ENCODE peak calls at places on chromosome 20, in eight cellular contexts. P, A, K, S, G, Q, F and Z are unnamed samples. For H3K27me3 and H3K36me3, the result is how much of the 10 kb centered on the place peaks cover.

GRCh38 chr20:54107600-54108393 is 37.4 kb upstream of the BCAS1 start:
- DNase-seq in P (no peak), A (no peak), K (no peak), S (no peak), G (no peak), Q (no peak), F (no peak), Z (no peak)

GRCh38 chr20:43938932-43939761 is 24.5 kb downstream of the TOX2 start:
- DNase-seq in P (peak), A (peak), K (peak), S (no peak), G (peak), Q (peak), F (no peak), Z (peak)

GRCh38 chr20:61430228-61430624 is 178.2 kb downstream of the CDH4 start:
- DNase-seq in P (no peak), A (no peak), K (no peak), S (no peak), G (no peak), Q (no peak), F (no peak), Z (no peak)

GRCh38 chr20:11375966-11376365 is 541.7 kb upstream of the BTBD3 start:
- DNase-seq in P (no peak), A (no peak), K (no peak), S (no peak), G (no peak), Q (no peak), F (no peak), Z (no peak)

GRCh38 chr20:60242836-60243520 is 284.8 kb downstream of the CDH26 start:
- DNase-seq in P (peak), A (no peak), K (no peak), S (no peak), G (no peak), Q (no peak), F (no peak), Z (no peak)

GRCh38 chr20:61734733-61735502 is 330.8 kb downstream of the TAF4 start:
- DNase-seq in P (no peak), A (peak), K (no peak), S (no peak), G (no peak), Q (no peak), F (no peak), Z (no peak)

GRCh38 chr20:33516882-33517281 is 27.0 kb downstream of the CBFA2T2 start:
- DNase-seq in P (no peak), A (no peak), K (peak), S (no peak), G (no peak), Q (no peak), F (no peak), Z (no peak)

GRCh38 chr20:38498909-38499308 is 26.3 kb downstream of the RALGAPB start:
- DNase-seq in P (peak), A (no peak), K (no peak), S (no peak), G (no peak), Q (no peak), F (no peak), Z (no peak)

GRCh38 chr20:14477125-14477524 is 139.7 kb upstream of the FLRT3 start:
- DNase-seq in P (peak), A (no peak), K (no peak), S (no peak), G (no peak), Q (no peak), F (no peak), Z (no peak)

GRCh38 chr20:6513586-6513985 is 253.9 kb upstream of the BMP2 start:
- DNase-seq in P (no peak), A (no peak), K (no peak), S (no peak), G (no peak), Q (no peak), F (no peak), Z (no peak)

GRCh38 chr20:31740208-31740607 is 1.1 kb downstream of the TPX2 start:
- DNase-seq in P (peak), A (no peak), K (peak), S (no peak), G (no peak), Q (no peak), F (no peak), Z (no peak)

GRCh38 chr20:56343861-56344381 is 14.9 kb upstream of the FAM210B start:
- DNase-seq in P (peak), A (no peak), K (peak), S (no peak), G (no peak), Q (peak), F (peak), Z (no peak)

GRCh38 chr20:61436674-61437279 is 184.7 kb downstream of the CDH4 start:
- DNase-seq in P (peak), A (no peak), K (no peak), S (no peak), G (no peak), Q (no peak), F (peak), Z (no peak)

GRCh38 chr20:36203861-36204260 is 32.4 kb upstream of the AAR2 start:
- DNase-seq in P (no peak), A (no peak), K (no peak), S (no peak), G (no peak), Q (no peak), F (no peak), Z (no peak)

GRCh38 chr20:17225891-17226409 is 890 bp upstream of the PCSK2 start:
- DNase-seq in P (peak), A (peak), K (no peak), S (no peak), G (no peak), Q (no peak), F (no peak), Z (no peak)

GRCh38 chr20:32621914-32622584 is 36.9 kb upstream of the NOL4L start:
- DNase-seq in P (no peak), A (no peak), K (no peak), S (no peak), G (no peak), Q (no peak), F (no peak), Z (no peak)

GRCh38 chr20:53750827-53751393 is 157.3 kb upstream of the ZNF217 start:
- DNase-seq in P (peak), A (no peak), K (peak), S (no peak), G (no peak), Q (peak), F (no peak), Z (no peak)

GRCh38 chr20:39825950-39826349 is 863.1 kb downstream of the MAFB start:
- DNase-seq in P (peak), A (no peak), K (peak), S (no peak), G (no peak), Q (no peak), F (no peak), Z (no peak)

GRCh38 chr20:4112490-4113420 is 97.4 kb upstream of the RNF24 start:
- DNase-seq in P (peak), A (no peak), K (peak), S (no peak), G (peak), Q (peak), F (no peak), Z (no peak)

GRCh38 chr20:32481311-32482103 is 103.6 kb downstream of the NOL4L start:
- DNase-seq in P (peak), A (no peak), K (peak), S (no peak), G (no peak), Q (no peak), F (no peak), Z (no peak)

GRCh38 chr20:57698191-57698866 is 11.5 kb downstream of the PMEPA1 start:
- DNase-seq in P (peak), A (no peak), K (peak), S (no peak), G (no peak), Q (no peak), F (no peak), Z (peak)

GRCh38 chr20:57650756-57651483 is 30.7 kb upstream of the ZBP1 start:
- DNase-seq in P (no peak), A (no peak), K (no peak), S (no peak), G (no peak), Q (no peak), F (no peak), Z (no peak)

GRCh38 chr20:7908905-7909304 is 31.4 kb downstream of the HAO1 start:
- DNase-seq in P (no peak), A (no peak), K (peak), S (no peak), G (no peak), Q (no peak), F (no peak), Z (no peak)

GRCh38 chr20:25191051-25191450 is 4.5 kb upstream of the ENTPD6 start:
- DNase-seq in P (no peak), A (no peak), K (no peak), S (no peak), G (peak), Q (no peak), F (no peak), Z (no peak)

GRCh38 chr20:48578397-48579098 is 249.3 kb downstream of the PREX1 start:
- DNase-seq in P (peak), A (no peak), K (no peak), S (no peak), G (no peak), Q (no peak), F (no peak), Z (no peak)

GRCh38 chr20:11810316-11811130 is 107.2 kb upstream of the BTBD3 start:
- DNase-seq in P (peak), A (no peak), K (no peak), S (no peak), G (no peak), Q (no peak), F (no peak), Z (no peak)

GRCh38 chr20:10131612-10132345 is 86.9 kb upstream of the SNAP25 start:
- DNase-seq in P (peak), A (no peak), K (no peak), S (no peak), G (peak), Q (peak), F (no peak), Z (no peak)

GRCh38 chr20:5928063-5928462 is 22.3 kb downstream of the TRMT6 start:
- DNase-seq in P (no peak), A (no peak), K (no peak), S (no peak), G (no peak), Q (no peak), F (no peak), Z (no peak)

GRCh38 chr20:47493175-47493953 is 8.3 kb upstream of the NCOA3 start:
- DNase-seq in P (peak), A (peak), K (peak), S (peak), G (peak), Q (peak), F (no peak), Z (peak)

GRCh38 chr20:53406580-53406979 is 187.1 kb downstream of the ZNF217 start:
- DNase-seq in P (no peak), A (no peak), K (no peak), S (no peak), G (no peak), Q (no peak), F (no peak), Z (no peak)

DNA sequence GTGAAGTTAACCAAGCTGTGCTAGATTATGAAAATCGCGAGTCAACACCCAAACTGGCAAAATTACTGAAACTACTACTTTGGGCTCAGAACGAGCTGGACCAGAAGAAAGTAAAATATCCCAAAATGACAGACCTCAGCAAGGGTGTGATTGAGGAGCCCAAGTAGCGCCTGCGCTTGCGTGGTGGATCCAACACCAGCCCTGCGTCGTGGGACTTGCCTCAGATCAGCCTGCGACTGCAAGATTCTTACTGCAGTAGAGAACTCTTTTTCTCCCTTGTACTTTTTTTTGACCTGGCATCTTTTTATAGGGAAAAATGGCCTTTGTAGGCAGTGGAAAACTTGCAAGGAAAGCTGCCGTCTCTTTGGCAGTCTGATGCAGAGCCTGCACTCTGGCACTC is 6.8 kb downstream of the GID8 start:
- DNase-seq in P (no peak), A (no peak), K (no peak), S (no peak), G (no peak), Q (no peak), F (no peak), Z (no peak)
- H3K4me3 ChIP-seq in P (no peak), A (no peak), K (no peak), S (no peak), G (no peak), Q (no peak), F (no peak), Z (no peak)

GRCh38 chr20:63048516-63049190 is 41.9 kb upstream of the BHLHE23 start:
- DNase-seq in P (no peak), A (peak), K (no peak), S (no peak), G (no peak), Q (no peak), F (no peak), Z (no peak)
- H3K27me3 ChIP-seq in P (under half), A (under half), K (under half), S (under half), G (half or more), Q (under half), F (under half), Z (under half)

GRCh38 chr20:3085571-3086072 is 1.1 kb upstream of the AVP start:
- DNase-seq in P (no peak), A (no peak), K (no peak), S (no peak), G (no peak), Q (no peak), F (no peak), Z (no peak)
- H3K36me3 ChIP-seq in P (under half), A (under half), K (under half), S (under half), G (under half), Q (under half), F (under half), Z (under half)

GRCh38 chr20:20710847-20711315 is 1.6 kb downstream of the RALGAPA2 start:
- DNase-seq in P (no peak), A (no peak), K (peak), S (no peak), G (no peak), Q (peak), F (no peak), Z (no peak)
- H3K4me3 ChIP-seq in P (no peak), A (peak), K (peak), S (peak), G (peak), Q (peak), F (no peak), Z (peak)